ENCODE peak calls at places on chromosomes 4 and X, in seven cellular contexts. N, V, M, S, D, Y and L are unnamed samples.

GRCh38 chr4:109921384-109921808 is 8.7 kb downstream of the EGF start:
- DNase-seq in N (peak), M (no peak), D (no peak), Y (peak), S (no peak), V (no peak), L (no peak)

GRCh38 chr4:101222156-101222845 is 125.0 kb downstream of the PPP3CA start:
- DNase-seq in M (no peak), Y (no peak), D (no peak), S (no peak), N (no peak), V (no peak), L (no peak)

GRCh38 chr4:75169020-75169814 is 236.3 kb downstream of the PARM1 start:
- DNase-seq in M (no peak), N (no peak), Y (no peak), S (no peak), V (no peak), D (no peak), L (no peak)

GRCh38 chrX:133884430-133885394 is 100.7 kb downstream of the GPC3 start:
- DNase-seq in Y (no peak), N (no peak), V (no peak), M (no peak), D (no peak), S (no peak), L (no peak)

GRCh38 chr4:184028571-184028996 is 123.5 kb downstream of the STOX2 start:
- DNase-seq in D (no peak), S (no peak), N (no peak), V (no peak), Y (no peak), M (no peak), L (no peak)

GRCh38 chr4:173522874-173523395 is 7.1 kb downstream of the HAND2 start:
- DNase-seq in Y (no peak), V (no peak), M (no peak), N (no peak), D (no peak), S (no peak), L (no peak)

GRCh38 chr4:94274912-94275311 is 67.2 kb downstream of the SMARCAD1 start:
- DNase-seq in V (no peak), Y (no peak), S (no peak), D (no peak), N (no peak), M (no peak), L (no peak)

GRCh38 chr4:156581693-156582092 is 389.9 kb downstream of the PDGFC start:
- DNase-seq in D (no peak), M (no peak), Y (no peak), S (no peak), N (no peak), V (no peak), L (no peak)

GRCh38 chrX:20056704-20057103 is 60.0 kb downstream of the MAP7D2 start:
- DNase-seq in Y (no peak), V (no peak), D (no peak), N (no peak), M (no peak), S (no peak), L (no peak)

GRCh38 chr4:145326491-145326890 is 146.1 kb upstream of the OTUD4 start:
- DNase-seq in Y (no peak), S (no peak), V (no peak), D (no peak), M (no peak), N (no peak), L (no peak)

GRCh38 chr4:59608466-59608865 is 1591.7 kb upstream of the ADGRL3 start:
- DNase-seq in Y (no peak), V (no peak), D (no peak), N (no peak), M (no peak), S (no peak), L (no peak)

GRCh38 chr4:76253511-76253910 is 2.0 kb downstream of the FAM47E start:
- DNase-seq in S (no peak), Y (no peak), V (no peak), D (no peak), N (no peak), M (no peak), L (no peak)

GRCh38 chr4:16516796-16517413 is 290.6 kb upstream of the TAPT1 start:
- DNase-seq in S (peak), N (peak), M (no peak), V (peak), D (no peak), Y (peak), L (peak)

GRCh38 chrX:24607616-24608015 is 39.5 kb downstream of the PCYT1B start:
- DNase-seq in N (no peak), D (no peak), M (no peak), V (no peak), S (no peak), Y (no peak), L (no peak)